ENCODE peak calls at places on chromosomes 1 and 21, in six cellular contexts. One of them, this sample, is unnamed.

GRCh38 chr1:36768486-36769178 is 265.7 kb downstream of the GRIK3 start:
- DNase-seq in OCI-LY7: no peak
- DNase-seq in IMR-90: no peak
- DNase-seq in heart right ventricle: no peak
- DNase-seq in BE2C: peak
- DNase-seq in cardiac fibroblast: no peak
- DNase-seq in this sample: no peak

GRCh38 chr1:116415699-116416533 is 42.9 kb downstream of the ATP1A1 start:
- DNase-seq in OCI-LY7: no peak
- DNase-seq in IMR-90: peak
- DNase-seq in heart right ventricle: peak
- DNase-seq in BE2C: peak
- DNase-seq in cardiac fibroblast: no peak
- DNase-seq in this sample: no peak

GRCh38 chr1:7228252-7228961 is 443.2 kb downstream of the CAMTA1 start:
- DNase-seq in OCI-LY7: no peak
- DNase-seq in IMR-90: no peak
- DNase-seq in heart right ventricle: no peak
- DNase-seq in BE2C: no peak
- DNase-seq in cardiac fibroblast: no peak
- DNase-seq in this sample: no peak

GRCh38 chr1:220498188-220498587 is 29.7 kb upstream of the MARK1 start:
- DNase-seq in OCI-LY7: no peak
- DNase-seq in IMR-90: no peak
- DNase-seq in heart right ventricle: no peak
- DNase-seq in BE2C: peak
- DNase-seq in cardiac fibroblast: peak
- DNase-seq in this sample: no peak

GRCh38 chr21:20882462-20883415 is 115.5 kb upstream of the NCAM2 start:
- DNase-seq in OCI-LY7: peak
- DNase-seq in IMR-90: peak
- DNase-seq in heart right ventricle: no peak
- DNase-seq in BE2C: peak
- DNase-seq in cardiac fibroblast: peak
- DNase-seq in this sample: no peak

GRCh38 chr1:64920936-64921589 is 45.3 kb downstream of the JAK1 start:
- DNase-seq in OCI-LY7: no peak
- DNase-seq in IMR-90: peak
- DNase-seq in heart right ventricle: no peak
- DNase-seq in BE2C: no peak
- DNase-seq in cardiac fibroblast: peak
- DNase-seq in this sample: no peak

GRCh38 chr1:179831225-179831624 is 46.4 kb downstream of the TOR1AIP2 start:
- DNase-seq in OCI-LY7: no peak
- DNase-seq in IMR-90: no peak
- DNase-seq in heart right ventricle: no peak
- DNase-seq in BE2C: no peak
- DNase-seq in cardiac fibroblast: no peak
- DNase-seq in this sample: no peak

GRCh38 chr1:228017356-228018124 is 10.7 kb downstream of the WNT3A start:
- DNase-seq in OCI-LY7: no peak
- DNase-seq in IMR-90: no peak
- DNase-seq in heart right ventricle: no peak
- DNase-seq in BE2C: no peak
- DNase-seq in cardiac fibroblast: no peak
- DNase-seq in this sample: no peak

GRCh38 chr21:34024382-34024693 is 49.0 kb upstream of the MRPS6 start:
- DNase-seq in OCI-LY7: no peak
- DNase-seq in IMR-90: no peak
- DNase-seq in heart right ventricle: no peak
- DNase-seq in BE2C: no peak
- DNase-seq in cardiac fibroblast: no peak
- DNase-seq in this sample: no peak

GRCh38 chr1:25616932-25617625 is 488 bp downstream of the MAN1C1 start:
- DNase-seq in OCI-LY7: peak
- DNase-seq in IMR-90: no peak
- DNase-seq in heart right ventricle: no peak
- DNase-seq in BE2C: peak
- DNase-seq in cardiac fibroblast: no peak
- DNase-seq in this sample: no peak

DNA sequence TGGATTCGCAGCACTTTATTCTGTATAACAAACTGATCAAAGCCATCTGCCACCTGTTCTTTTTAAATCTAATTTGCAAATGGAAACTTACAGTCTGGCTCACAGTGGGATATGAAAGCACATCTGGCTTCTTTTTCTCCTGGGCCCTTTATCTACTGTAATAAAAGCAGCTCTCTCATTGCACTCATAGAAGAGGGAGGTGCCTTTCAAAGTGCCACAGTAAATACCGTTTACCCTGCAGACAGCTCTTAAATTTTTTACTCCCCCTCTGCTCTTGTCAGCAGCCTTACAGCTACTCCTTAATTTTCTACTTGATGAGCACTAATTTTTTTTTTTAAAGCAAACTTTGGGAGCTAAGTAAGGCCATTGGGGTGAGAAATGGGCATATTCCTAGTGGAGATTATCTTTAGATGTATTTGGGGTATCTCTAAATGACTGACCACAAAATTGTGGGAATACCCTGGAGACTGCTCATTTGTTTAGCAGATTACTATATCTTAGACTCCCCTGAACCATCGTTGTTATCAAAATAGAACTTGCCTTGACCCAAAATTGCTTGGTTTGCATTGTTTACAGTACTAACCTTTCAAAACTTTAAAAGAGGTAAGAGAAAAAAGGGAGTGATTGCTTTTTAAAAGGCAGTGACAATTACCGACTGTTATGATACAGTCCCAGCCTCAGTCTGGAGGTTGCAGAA is 110.2 kb downstream of the VPS13D start:
- DNase-seq in OCI-LY7: peak
- DNase-seq in IMR-90: no peak
- DNase-seq in heart right ventricle: no peak
- DNase-seq in BE2C: no peak
- DNase-seq in cardiac fibroblast: no peak
- DNase-seq in this sample: no peak
- H3K4me3 ChIP-seq in OCI-LY7: no peak
- H3K4me3 ChIP-seq in IMR-90: no peak
- H3K4me3 ChIP-seq in heart right ventricle: no peak
- H3K4me3 ChIP-seq in BE2C: no peak
- H3K4me3 ChIP-seq in cardiac fibroblast: no peak
- H3K4me3 ChIP-seq in this sample: no peak

GRCh38 chr1:55423376-55423775 is 208.2 kb upstream of the USP24 start:
- DNase-seq in OCI-LY7: no peak
- DNase-seq in IMR-90: no peak
- DNase-seq in heart right ventricle: no peak
- DNase-seq in BE2C: no peak
- DNase-seq in cardiac fibroblast: no peak
- DNase-seq in this sample: no peak

GRCh38 chr1:55418625-55419024 is 203.5 kb upstream of the USP24 start:
- DNase-seq in OCI-LY7: no peak
- DNase-seq in IMR-90: no peak
- DNase-seq in heart right ventricle: no peak
- DNase-seq in BE2C: no peak
- DNase-seq in cardiac fibroblast: no peak
- DNase-seq in this sample: no peak

GRCh38 chr1:55421317-55421716 is 206.2 kb upstream of the USP24 start:
- DNase-seq in OCI-LY7: no peak
- DNase-seq in IMR-90: peak
- DNase-seq in heart right ventricle: no peak
- DNase-seq in BE2C: no peak
- DNase-seq in cardiac fibroblast: peak
- DNase-seq in this sample: no peak

GRCh38 chr1:55420021-55420420 is 204.9 kb upstream of the USP24 start:
- DNase-seq in OCI-LY7: no peak
- DNase-seq in IMR-90: no peak
- DNase-seq in heart right ventricle: no peak
- DNase-seq in BE2C: no peak
- DNase-seq in cardiac fibroblast: no peak
- DNase-seq in this sample: no peak

DNA sequence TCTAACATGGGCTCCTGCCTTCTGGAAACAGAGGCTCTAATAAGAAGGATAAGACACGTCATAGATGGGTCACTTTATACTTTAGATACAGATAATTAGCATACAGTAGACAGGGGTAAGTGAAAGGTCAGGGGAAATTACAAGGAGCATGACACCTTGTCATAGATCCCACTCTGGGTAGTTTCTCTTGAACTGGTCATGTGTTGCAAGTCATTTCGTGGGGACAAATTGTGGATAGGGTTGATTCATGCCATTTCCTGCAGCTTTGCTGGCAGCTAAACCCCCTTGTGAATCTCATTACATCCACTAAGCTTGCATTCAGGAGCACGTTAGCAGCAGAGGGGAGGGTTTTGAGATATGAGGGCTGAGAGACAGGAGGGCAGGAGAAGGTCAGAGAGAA is 205.7 kb upstream of the USP24 start:
- DNase-seq in OCI-LY7: no peak
- DNase-seq in IMR-90: peak
- DNase-seq in heart right ventricle: no peak
- DNase-seq in BE2C: no peak
- DNase-seq in cardiac fibroblast: peak
- DNase-seq in this sample: no peak
- H3K4me3 ChIP-seq in OCI-LY7: no peak
- H3K4me3 ChIP-seq in IMR-90: no peak
- H3K4me3 ChIP-seq in heart right ventricle: no peak
- H3K4me3 ChIP-seq in BE2C: no peak
- H3K4me3 ChIP-seq in cardiac fibroblast: no peak
- H3K4me3 ChIP-seq in this sample: no peak

GRCh38 chr1:177181631-177182291 is 11.0 kb downstream of the BRINP2 start:
- DNase-seq in OCI-LY7: peak
- DNase-seq in IMR-90: peak
- DNase-seq in heart right ventricle: peak
- DNase-seq in BE2C: peak
- DNase-seq in cardiac fibroblast: peak
- DNase-seq in this sample: no peak
- H3K4me3 ChIP-seq in OCI-LY7: no peak
- H3K4me3 ChIP-seq in IMR-90: peak
- H3K4me3 ChIP-seq in heart right ventricle: peak
- H3K4me3 ChIP-seq in BE2C: peak
- H3K4me3 ChIP-seq in cardiac fibroblast: peak
- H3K4me3 ChIP-seq in this sample: peak

GRCh38 chr1:156419863-156420208 is 50.8 kb downstream of the RHBG start:
- DNase-seq in OCI-LY7: peak
- DNase-seq in IMR-90: no peak
- DNase-seq in heart right ventricle: no peak
- DNase-seq in BE2C: peak
- DNase-seq in cardiac fibroblast: no peak
- DNase-seq in this sample: no peak
- H3K4me3 ChIP-seq in OCI-LY7: peak
- H3K4me3 ChIP-seq in IMR-90: no peak
- H3K4me3 ChIP-seq in heart right ventricle: no peak
- H3K4me3 ChIP-seq in BE2C: no peak
- H3K4me3 ChIP-seq in cardiac fibroblast: no peak
- H3K4me3 ChIP-seq in this sample: no peak

GRCh38 chr1:27029517-27029916 is 16.9 kb upstream of the TENT5B start:
- DNase-seq in OCI-LY7: no peak
- DNase-seq in IMR-90: no peak
- DNase-seq in heart right ventricle: no peak
- DNase-seq in BE2C: no peak
- DNase-seq in cardiac fibroblast: no peak
- DNase-seq in this sample: no peak

GRCh38 chr1:27031235-27032118 is 18.8 kb upstream of the TENT5B start:
- DNase-seq in OCI-LY7: no peak
- DNase-seq in IMR-90: peak
- DNase-seq in heart right ventricle: peak
- DNase-seq in BE2C: peak
- DNase-seq in cardiac fibroblast: peak
- DNase-seq in this sample: peak

GRCh38 chr1:27035344-27035743 is 22.7 kb upstream of the TENT5B start:
- DNase-seq in OCI-LY7: no peak
- DNase-seq in IMR-90: no peak
- DNase-seq in heart right ventricle: no peak
- DNase-seq in BE2C: no peak
- DNase-seq in cardiac fibroblast: no peak
- DNase-seq in this sample: no peak

GRCh38 chr1:27033059-27033746 is 20.6 kb upstream of the TENT5B start:
- DNase-seq in OCI-LY7: no peak
- DNase-seq in IMR-90: no peak
- DNase-seq in heart right ventricle: no peak
- DNase-seq in BE2C: no peak
- DNase-seq in cardiac fibroblast: no peak
- DNase-seq in this sample: no peak

DNA sequence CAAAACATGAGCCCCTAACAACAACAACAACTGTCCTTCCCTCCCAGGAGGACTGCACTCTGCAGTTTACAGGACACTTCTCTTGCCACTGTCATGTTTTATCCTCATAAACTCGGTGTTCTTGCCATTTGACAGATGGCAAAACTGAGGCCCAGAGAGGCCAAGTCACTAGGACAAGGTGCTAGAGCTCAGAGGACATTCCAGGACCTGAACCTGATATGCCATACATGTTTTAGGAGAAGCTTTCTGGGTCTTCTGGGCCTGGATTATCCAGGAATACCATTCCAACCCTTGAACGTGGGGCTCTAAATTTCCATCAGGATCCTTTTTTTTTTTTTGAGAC is 19.4 kb upstream of the TENT5B start:
- DNase-seq in OCI-LY7: no peak
- DNase-seq in IMR-90: no peak
- DNase-seq in heart right ventricle: no peak
- DNase-seq in BE2C: no peak
- DNase-seq in cardiac fibroblast: no peak
- DNase-seq in this sample: no peak
- H3K4me3 ChIP-seq in OCI-LY7: no peak
- H3K4me3 ChIP-seq in IMR-90: no peak
- H3K4me3 ChIP-seq in heart right ventricle: no peak
- H3K4me3 ChIP-seq in BE2C: no peak
- H3K4me3 ChIP-seq in cardiac fibroblast: peak
- H3K4me3 ChIP-seq in this sample: peak